ENCODE peak calls at places on chromosomes 2 and 18, in eight cellular contexts. A, W, B, J, U, C, X and N are unnamed samples.
A peak's percentile ranks its signal among the peaks of the same experiment; 100 is the strongest.

GRCh38 chr2:177131858-177132257 is 80.7 kb upstream of the HNRNPA3 start:
- DNase-seq in A (no peak), W (no peak), B (no peak), J (no peak), U (no peak), C (no peak), X (no peak), N (no peak)

GRCh38 chr18:42187611-42188378 is 232.8 kb downstream of the PIK3C3 start:
- DNase-seq in A (no peak), W (no peak), B (no peak), J (no peak), U (no peak), C (no peak), X (no peak), N (no peak)

GRCh38 chr2:20186078-20186854 is 38.7 kb downstream of the SDC1 start:
- DNase-seq in A (peak; percentile 60), W (no peak), B (peak; percentile 73), J (no peak), U (no peak), C (no peak), X (peak; percentile 73), N (no peak)

GRCh38 chr2:165238295-165238694 is 919 bp upstream of the SCN2A start:
- DNase-seq in A (no peak), W (no peak), B (peak; percentile 16), J (peak; percentile 30), U (peak; percentile 60), C (no peak), X (no peak), N (peak; percentile 28)

GRCh38 chr2:61493523-61493942 is 22.6 kb upstream of the USP34 start:
- DNase-seq in A (no peak), W (no peak), B (peak; percentile 40), J (no peak), U (no peak), C (no peak), X (no peak), N (peak; percentile 58)

GRCh38 chr2:199258291-199258690 is 199.4 kb downstream of the SATB2 start:
- DNase-seq in A (no peak), W (no peak), B (no peak), J (no peak), U (no peak), C (no peak), X (no peak), N (peak; percentile 7)

GRCh38 chr2:66587216-66587615 is 152.3 kb downstream of the MEIS1 start:
- DNase-seq in A (no peak), W (no peak), B (peak; percentile 56), J (no peak), U (peak; percentile 63), C (peak; percentile 70), X (no peak), N (peak; percentile 22)

GRCh38 chr2:215358312-215358845 is 46.5 kb downstream of the ATIC start:
- DNase-seq in A (no peak), W (no peak), B (peak; percentile 52), J (no peak), U (no peak), C (no peak), X (no peak), N (no peak)

GRCh38 chr2:82330104-82330503 is 2025.6 kb upstream of the LRRTM1 start:
- DNase-seq in A (no peak), W (no peak), B (no peak), J (peak; percentile 57), U (no peak), C (no peak), X (no peak), N (no peak)

GRCh38 chr18:8462651-8463185 is 146.5 kb upstream of the RAB12 start:
- DNase-seq in A (no peak), W (no peak), B (no peak), J (no peak), U (no peak), C (no peak), X (no peak), N (no peak)

GRCh38 chr2:45370367-45370766 is 240.7 kb downstream of the SRBD1 start:
- DNase-seq in A (no peak), W (no peak), B (peak; percentile 53), J (no peak), U (no peak), C (no peak), X (no peak), N (no peak)

GRCh38 chr2:104487381-104487780 is 366.5 kb upstream of the POU3F3 start:
- DNase-seq in A (no peak), W (no peak), B (no peak), J (no peak), U (no peak), C (no peak), X (no peak), N (no peak)

GRCh38 chr2:148027822-148028221 is 6.9 kb downstream of the MBD5 start:
- DNase-seq in A (no peak), W (no peak), B (peak; percentile 37), J (no peak), U (no peak), C (no peak), X (no peak), N (no peak)

GRCh38 chr2:170747921-170748320 is 22.3 kb upstream of the ERICH2 start:
- DNase-seq in A (no peak), W (no peak), B (peak; percentile 95), J (no peak), U (no peak), C (no peak), X (no peak), N (no peak)

GRCh38 chr2:161166538-161167409 is 6.5 kb downstream of the TANK start:
- DNase-seq in A (no peak), W (no peak), B (peak; percentile 35), J (peak; percentile 74), U (no peak), C (no peak), X (no peak), N (peak; percentile 60)

GRCh38 chr2:74646201-74646600 is 1.9 kb downstream of the M1AP start:
- DNase-seq in A (no peak), W (no peak), B (no peak), J (no peak), U (no peak), C (peak; percentile 36), X (no peak), N (no peak)

GRCh38 chr2:113198790-113199612 is 25.2 kb downstream of the PSD4 start:
- DNase-seq in A (peak; percentile 81), W (peak; percentile 65), B (peak; percentile 47), J (peak; percentile 56), U (peak; percentile 87), C (peak; percentile 97), X (peak; percentile 94), N (no peak)

GRCh38 chr18:75377975-75378673 is 49.4 kb downstream of the SMIM21 start:
- DNase-seq in A (no peak), W (no peak), B (no peak), J (no peak), U (no peak), C (no peak), X (no peak), N (no peak)

GRCh38 chr2:202072737-202073396 is at the start of gene KIAA2012:
- DNase-seq in A (no peak), W (no peak), B (no peak), J (no peak), U (peak; percentile 56), C (no peak), X (no peak), N (no peak)

GRCh38 chr2:191677091-191677645 is 768 bp upstream of the NABP1 start:
- DNase-seq in A (peak; percentile 75), W (peak; percentile 45), B (peak; percentile 93), J (peak; percentile 65), U (peak; percentile 49), C (no peak), X (no peak), N (no peak)

DNA sequence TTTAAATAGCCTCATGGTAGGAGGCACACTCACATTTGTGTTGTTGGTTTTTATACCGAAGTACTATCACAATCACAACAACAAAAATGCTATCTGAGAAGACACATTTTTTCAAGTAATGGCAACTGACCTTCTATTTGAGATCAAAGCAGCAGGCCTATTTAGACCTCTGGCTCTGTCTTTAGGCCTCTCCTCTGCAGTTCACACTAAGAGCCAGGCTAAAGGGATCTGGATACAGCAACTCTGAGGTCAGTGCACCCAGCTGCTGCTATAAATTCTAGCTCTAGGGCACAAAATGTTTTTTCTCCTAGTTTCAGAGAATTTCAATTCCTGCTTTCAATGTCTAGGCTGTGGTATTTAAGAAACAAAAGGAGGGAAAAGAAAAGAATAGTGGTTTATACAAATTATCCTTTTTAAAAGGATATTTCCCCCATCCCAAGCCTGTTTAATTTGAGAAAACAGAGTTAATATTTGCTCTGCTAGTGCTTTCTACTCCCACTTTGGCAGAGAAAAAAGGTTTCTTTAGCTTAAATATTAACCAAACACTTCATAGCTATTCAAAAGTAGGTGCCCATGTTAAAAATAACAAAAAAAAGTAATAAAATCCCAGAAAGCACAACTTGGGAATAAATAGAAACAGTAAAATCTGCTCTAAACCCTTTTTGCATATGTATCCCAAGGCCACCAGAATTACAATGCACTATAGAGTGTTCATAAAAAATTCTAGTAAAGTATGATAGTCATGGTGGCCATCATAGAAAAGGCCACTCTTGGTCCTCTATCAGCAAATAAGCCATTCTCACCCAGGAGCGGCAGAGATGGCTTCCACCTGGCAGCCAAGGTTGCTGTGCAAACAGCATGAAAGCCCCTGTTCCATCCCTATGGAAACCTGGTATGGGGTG is 293.6 kb upstream of the SESTD1 start:
- DNase-seq in A (no peak), W (no peak), B (no peak), J (no peak), U (peak; percentile 6), C (no peak), X (no peak), N (no peak)
- H3K4me3 ChIP-seq in A (no peak overlapping the region), W (no peak overlapping the region), B (no peak overlapping the region), J (no peak overlapping the region), U (no peak overlapping the region), C (no peak overlapping the region), X (peak overlapping the region; percentile 4), N (no peak overlapping the region)

GRCh38 chr2:172101707-172102158 is 967 bp downstream of the DLX2 start:
- DNase-seq in A (no peak), W (no peak), B (no peak), J (no peak), U (peak; percentile 51), C (no peak), X (peak; percentile 65), N (no peak)
- H3K4me3 ChIP-seq in A (peak overlapping the region; percentile 56), W (peak overlapping the region; percentile 55), B (peak overlapping the region; percentile 54), J (peak overlapping the region; percentile 70), U (peak overlapping the region; percentile 54), C (peak overlapping the region; percentile 40), X (no peak overlapping the region), N (peak overlapping the region; percentile 68)

GRCh38 chr2:240452471-240453256 is 17.2 kb downstream of the GPC1 start:
- DNase-seq in A (no peak), W (no peak), B (peak; percentile 35), J (peak; percentile 56), U (peak; percentile 91), C (peak; percentile 98), X (peak; percentile 89), N (no peak)
- H3K4me3 ChIP-seq in A (peak overlapping the region; percentile 69), W (peak overlapping the region; percentile 57), B (peak overlapping the region; percentile 62), J (peak overlapping the region; percentile 22), U (peak overlapping the region; percentile 75), C (peak overlapping the region; percentile 63), X (peak overlapping the region; percentile 37), N (no peak overlapping the region)

GRCh38 chr18:38981382-38981781 is 1415.8 kb upstream of the CELF4 start:
- DNase-seq in A (no peak), W (no peak), B (no peak), J (no peak), U (no peak), C (no peak), X (no peak), N (no peak)

DNA sequence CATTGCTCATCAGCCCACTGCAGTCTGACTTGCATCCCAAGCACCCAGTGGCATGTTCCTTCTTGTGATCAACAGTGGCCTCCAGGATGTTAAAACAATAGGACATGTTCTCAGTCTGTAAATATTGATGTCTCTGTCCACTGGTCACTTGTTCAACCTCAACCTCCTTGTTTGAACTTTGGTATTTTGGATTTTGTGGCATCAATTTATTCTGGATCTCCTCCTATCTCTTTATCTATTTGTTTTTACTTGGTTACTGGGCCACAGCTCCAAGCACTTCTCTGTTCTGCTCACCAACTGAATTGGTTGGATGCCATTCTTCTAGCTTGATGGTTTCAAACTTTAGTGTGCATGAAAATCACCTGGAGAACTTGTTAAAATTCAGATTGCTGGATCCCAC is 1414.8 kb upstream of the CELF4 start:
- DNase-seq in A (no peak), W (no peak), B (no peak), J (no peak), U (no peak), C (no peak), X (no peak), N (no peak)
- H3K4me3 ChIP-seq in A (no peak overlapping the region), W (no peak overlapping the region), B (no peak overlapping the region), J (no peak overlapping the region), U (no peak overlapping the region), C (no peak overlapping the region), X (no peak overlapping the region), N (no peak overlapping the region)